ENCODE peak calls at places on chromosomes 1 and 21, in four cellular contexts. E is esophagus muscularis mucosa, C is NCI-H524, B is KG1. D is an unnamed sample.

GRCh38 chr1:61477301-61477700 is 247.6 kb downstream of the TM2D1 start:
- DNase-seq in B (no peak), E (no peak), C (no peak), D (no peak)

GRCh38 chr1:109634292-109634691 is 14.7 kb downstream of the AMPD2 start:
- DNase-seq in C (no peak), E (peak), B (no peak), D (no peak)

GRCh38 chr1:229964281-229964680 is 102.8 kb upstream of the GALNT2 start:
- DNase-seq in C (no peak), E (no peak), B (no peak), D (no peak)

GRCh38 chr1:47816325-47817071 is 180.7 kb downstream of the TRABD2B start:
- DNase-seq in B (no peak), C (no peak), E (no peak), D (no peak)

GRCh38 chr21:23016617-23017016 is 2018.4 kb downstream of the NCAM2 start:
- DNase-seq in C (no peak), B (no peak), E (no peak), D (peak)

GRCh38 chr1:114315601-114316000 is 161.9 kb upstream of the SYT6 start:
- DNase-seq in B (no peak), C (no peak), E (peak), D (no peak)

GRCh38 chr1:177091036-177091435 is 73.5 kb downstream of the ASTN1 start:
- DNase-seq in E (no peak), C (no peak), B (no peak), D (no peak)

GRCh38 chr1:13893456-13893855 is 193.5 kb downstream of the PRDM2 start:
- DNase-seq in C (no peak), B (no peak), E (no peak), D (no peak)

GRCh38 chr1:231108500-231109254 is 53.2 kb upstream of the TRIM67 start:
- DNase-seq in C (no peak), E (no peak), B (no peak), D (no peak)